ENCODE peak calls at places on chromosomes 4 and X, in seven cellular contexts. S is uterus, M is activated B cell treated with CpG ODN at 0.5 μM for 24 hours, E is astrocyte of the spinal cord, Z is adrenal gland, O is epithelial cell of esophagus, K is fibroblast of the aortic adventitia. C is an unnamed sample.

GRCh38 chr4:26826721-26827120 is 33.9 kb upstream of the STIM2 start:
- DNase-seq in S (no peak), M (peak), E (peak), Z (peak), O (no peak), K (no peak), C (no peak)

GRCh38 chr4:94548571-94548970 is 96.8 kb downstream of the PDLIM5 start:
- DNase-seq in S (no peak), M (no peak), E (peak), Z (no peak), O (peak), K (peak), C (no peak)

GRCh38 chrX:151402719-151403390 is 5.8 kb downstream of the VMA21 start:
- DNase-seq in S (no peak), M (no peak), E (no peak), Z (peak), O (no peak), K (no peak), C (no peak)

GRCh38 chrX:155048997-155049619 is 21.8 kb downstream of the CMC4 start:
- DNase-seq in S (no peak), M (no peak), E (peak), Z (peak), O (peak), K (peak), C (no peak)

GRCh38 chr4:72094054-72094780 is 62.4 kb downstream of the NPFFR2 start:
- DNase-seq in S (no peak), M (no peak), E (no peak), Z (no peak), O (no peak), K (no peak), C (no peak)

GRCh38 chr4:185522451-185522850 is 12.9 kb downstream of the PDLIM3 start:
- DNase-seq in S (no peak), M (no peak), E (no peak), Z (no peak), O (no peak), K (no peak), C (no peak)

GRCh38 chrX:151973851-151974335 is 583 bp downstream of the GABRE start:
- DNase-seq in S (peak), M (no peak), E (peak), Z (peak), O (peak), K (peak), C (no peak)

GRCh38 chr4:184526228-184526627 is 51.9 kb upstream of the IRF2 start:
- DNase-seq in S (no peak), M (no peak), E (no peak), Z (no peak), O (no peak), K (no peak), C (no peak)

GRCh38 chr4:56757821-56758400 is 63.6 kb downstream of the SPINK2 start:
- DNase-seq in S (peak), M (peak), E (peak), Z (peak), O (peak), K (peak), C (peak)

GRCh38 chr4:187208641-187209040 is 485.0 kb upstream of the FAT1 start:
- DNase-seq in S (no peak), M (no peak), E (no peak), Z (no peak), O (peak), K (no peak), C (no peak)

GRCh38 chr4:68581382-68582338 is 5.5 kb upstream of the UGT2B17 start:
- DNase-seq in S (no peak), M (no peak), E (no peak), Z (no peak), O (peak), K (no peak), C (no peak)

GRCh38 chr4:94368459-94368858 is 25.8 kb upstream of the HPGDS start:
- DNase-seq in S (no peak), M (no peak), E (no peak), Z (no peak), O (no peak), K (no peak), C (no peak)

GRCh38 chr4:92339671-92340070 is 35.9 kb downstream of the GRID2 start:
- DNase-seq in S (no peak), M (no peak), E (no peak), Z (no peak), O (no peak), K (no peak), C (no peak)

GRCh38 chrX:10047631-10048030 is 80.5 kb downstream of the CLDN34 start:
- DNase-seq in S (no peak), M (no peak), E (no peak), Z (no peak), O (no peak), K (no peak), C (no peak)

GRCh38 chr4:23887173-23887572 is 2.7 kb downstream of the PPARGC1A start:
- DNase-seq in S (no peak), M (no peak), E (no peak), Z (no peak), O (no peak), K (no peak), C (no peak)

GRCh38 chr4:183602444-183603102 is 56.4 kb downstream of the RWDD4 start:
- DNase-seq in S (no peak), M (no peak), E (no peak), Z (no peak), O (peak), K (peak), C (no peak)

GRCh38 chr4:169100656-169101055 is 90.6 kb upstream of the CBR4 start:
- DNase-seq in S (no peak), M (no peak), E (no peak), Z (no peak), O (no peak), K (no peak), C (no peak)

GRCh38 chr4:56742080-56742871 is 61.2 kb upstream of the HOPX start:
- DNase-seq in S (no peak), M (no peak), E (peak), Z (no peak), O (peak), K (peak), C (no peak)

GRCh38 chrX:132491191-132491590 is 2.4 kb upstream of the MBNL3 start:
- DNase-seq in S (no peak), M (no peak), E (no peak), Z (peak), O (peak), K (no peak), C (no peak)

GRCh38 chr4:188433916-188434315 is 294.7 kb downstream of the TRIML1 start:
- DNase-seq in S (no peak), M (no peak), E (no peak), Z (no peak), O (no peak), K (no peak), C (no peak)

GRCh38 chr4:98603683-98604573 is 54.5 kb downstream of the TSPAN5 start:
- DNase-seq in S (no peak), M (no peak), E (peak), Z (no peak), O (no peak), K (no peak), C (no peak)

GRCh38 chrX:6683353-6683752 is 148.4 kb upstream of the VCX3A start:
- DNase-seq in S (no peak), M (no peak), E (no peak), Z (no peak), O (no peak), K (no peak), C (no peak)

GRCh38 chrX:115960440-115961084 is 210.0 kb upstream of the AGTR2 start:
- DNase-seq in S (no peak), M (no peak), E (no peak), Z (no peak), O (peak), K (no peak), C (no peak)

GRCh38 chr4:53923921-53924320 is 140.5 kb downstream of the CHIC2 start:
- DNase-seq in S (no peak), M (no peak), E (no peak), Z (no peak), O (peak), K (no peak), C (no peak)

GRCh38 chr4:90495936-90496335 is 368.7 kb downstream of the CCSER1 start:
- DNase-seq in S (no peak), M (no peak), E (no peak), Z (no peak), O (no peak), K (no peak), C (no peak)

GRCh38 chr4:124199755-124200154 is 512.8 kb downstream of the ANKRD50 start:
- DNase-seq in S (no peak), M (no peak), E (peak), Z (no peak), O (peak), K (peak), C (no peak)

GRCh38 chr4:124203613-124204284 is 508.8 kb downstream of the ANKRD50 start:
- DNase-seq in S (no peak), M (no peak), E (peak), Z (no peak), O (no peak), K (peak), C (no peak)

GRCh38 chr4:124199185-124199584 is 513.3 kb downstream of the ANKRD50 start:
- DNase-seq in S (no peak), M (no peak), E (no peak), Z (no peak), O (peak), K (no peak), C (no peak)

GRCh38 chr4:124206779-124207605 is 505.5 kb downstream of the ANKRD50 start:
- DNase-seq in S (no peak), M (no peak), E (peak), Z (no peak), O (peak), K (peak), C (no peak)

GRCh38 chr4:124202106-124202505 is 510.4 kb downstream of the ANKRD50 start:
- DNase-seq in S (peak), M (no peak), E (peak), Z (no peak), O (peak), K (peak), C (no peak)
- TF ChIP-seq CTCF in S (no peak), M (no peak), E (peak), Z (no peak), O (peak), K (peak), C (no peak)

GRCh38 chr4:6783111-6783981 is 819 bp downstream of the KIAA0232 start:
- DNase-seq in S (peak), M (peak), E (peak), Z (peak), O (peak), K (peak), C (peak)
- TF ChIP-seq CTCF in S (no peak), M (no peak), E (no peak), Z (peak), O (no peak), K (peak), C (no peak)

GRCh38 chr4:141220655-141221605 is at the start of gene ZNF330:
- DNase-seq in S (peak), M (peak), E (peak), Z (peak), O (peak), K (peak), C (peak)
- TF ChIP-seq CTCF in S (peak), M (no peak), E (peak), Z (no peak), O (peak), K (peak), C (no peak)

GRCh38 chr4:60461551-60461950 is 738.6 kb upstream of the ADGRL3 start:
- DNase-seq in S (no peak), M (no peak), E (no peak), Z (no peak), O (no peak), K (no peak), C (no peak)

GRCh38 chr4:60463846-60464502 is 736.2 kb upstream of the ADGRL3 start:
- DNase-seq in S (no peak), M (no peak), E (no peak), Z (no peak), O (peak), K (no peak), C (no peak)
- TF ChIP-seq CTCF in S (no peak), M (no peak), E (peak), Z (no peak), O (peak), K (peak), C (no peak)

GRCh38 chrX:21839334-21840198 is at the start of gene MBTPS2:
- DNase-seq in S (peak), M (peak), E (peak), Z (peak), O (peak), K (peak), C (peak)
- TF ChIP-seq CTCF in S (peak), M (no peak), E (peak), Z (no peak), O (peak), K (no peak), C (no peak)

GRCh38 chr4:76426272-76426671 is 5.3 kb upstream of the CCDC158 start:
- DNase-seq in S (no peak), M (no peak), E (no peak), Z (no peak), O (no peak), K (peak), C (no peak)
- TF ChIP-seq CTCF in S (no peak), M (no peak), E (peak), Z (no peak), O (peak), K (peak), C (no peak)

GRCh38 chr4:110970642-110971041 is 347.8 kb upstream of the PITX2 start:
- DNase-seq in S (no peak), M (no peak), E (peak), Z (no peak), O (peak), K (peak), C (no peak)
- TF ChIP-seq CTCF in S (no peak), M (no peak), E (peak), Z (no peak), O (peak), K (peak), C (no peak)

C was measured in mesothelial cell of epicardium.